ENCODE peak calls at places on chromosome 5, in nine cellular contexts. R is HCT116; F is naive thymus-derived CD4-positive, alpha-beta T cell; K is sigmoid colon; Z is heart left ventricle; D is neural progenitor cell; J is left lung; S is PC-9; G is endodermal cell. N is an unnamed sample. For H3K36me3 and H3K27me3, the result is how much of the 10 kb centered on the place peaks cover.

GRCh38 chr5:42242829-42243485 is 180.3 kb upstream of the GHR start:
- DNase-seq in R (no peak), F (no peak), K (peak), Z (no peak), D (no peak), J (no peak), S (no peak), G (no peak), N (no peak)

GRCh38 chr5:66306105-66306843 is 162.2 kb downstream of the SREK1 start:
- DNase-seq in R (peak), F (no peak), K (peak), Z (peak), D (peak), J (no peak), S (peak), G (peak), N (peak)

GRCh38 chr5:44638286-44638869 is 170.4 kb upstream of the MRPS30 start:
- DNase-seq in R (peak), F (no peak), K (no peak), Z (no peak), D (peak), J (no peak), S (no peak), G (peak), N (peak)

GRCh38 chr5:10264569-10264968 is 14.5 kb downstream of the CCT5 start:
- DNase-seq in R (no peak), F (no peak), K (no peak), Z (no peak), D (no peak), J (no peak), S (no peak), G (no peak), N (no peak)

GRCh38 chr5:147857302-147858129 is 21.0 kb upstream of the SCGB3A2 start:
- DNase-seq in R (peak), F (no peak), K (peak), Z (peak), D (peak), J (peak), S (peak), G (peak), N (peak)

GRCh38 chr5:110757118-110757729 is 18.4 kb downstream of the SLC25A46 start:
- DNase-seq in R (peak), F (no peak), K (no peak), Z (no peak), D (peak), J (no peak), S (no peak), G (no peak), N (no peak)

GRCh38 chr5:29944327-29944726 is 1249.2 kb upstream of the CDH6 start:
- DNase-seq in R (no peak), F (no peak), K (no peak), Z (no peak), D (no peak), J (no peak), S (no peak), G (no peak), N (no peak)

GRCh38 chr5:16467363-16468219 is 2.0 kb upstream of the ZNF622 start:
- DNase-seq in R (no peak), F (no peak), K (no peak), Z (no peak), D (no peak), J (no peak), S (no peak), G (no peak), N (no peak)

GRCh38 chr5:138974227-138975063 is 99.3 kb upstream of the LRRTM2 start:
- DNase-seq in R (no peak), F (no peak), K (no peak), Z (peak), D (peak), J (peak), S (no peak), G (peak), N (no peak)

GRCh38 chr5:43658499-43658898 is 55.5 kb downstream of the NNT start:
- DNase-seq in R (no peak), F (no peak), K (no peak), Z (no peak), D (no peak), J (no peak), S (no peak), G (no peak), N (no peak)

GRCh38 chr5:172102913-172103629 is 85.0 kb downstream of the STK10 start:
- DNase-seq in R (peak), F (no peak), K (peak), Z (peak), D (peak), J (peak), S (peak), G (peak), N (peak)

GRCh38 chr5:88671408-88671807 is 211.6 kb downstream of the MEF2C start:
- DNase-seq in R (no peak), F (no peak), K (no peak), Z (no peak), D (no peak), J (no peak), S (no peak), G (no peak), N (no peak)

GRCh38 chr5:57431816-57432215 is 50.8 kb downstream of the ACTBL2 start:
- DNase-seq in R (no peak), F (no peak), K (no peak), Z (no peak), D (no peak), J (no peak), S (no peak), G (no peak), N (no peak)

GRCh38 chr5:14444161-14444560 is 137.4 kb upstream of the OTULINL start:
- DNase-seq in R (no peak), F (no peak), K (no peak), Z (no peak), D (no peak), J (no peak), S (no peak), G (no peak), N (no peak)

GRCh38 chr5:120134944-120135343 is 329.2 kb upstream of the PRR16 start:
- DNase-seq in R (no peak), F (no peak), K (no peak), Z (no peak), D (no peak), J (no peak), S (no peak), G (no peak), N (no peak)

GRCh38 chr5:123344819-123345426 is 78.3 kb downstream of the CEP120 start:
- DNase-seq in R (no peak), F (no peak), K (no peak), Z (no peak), D (peak), J (no peak), S (peak), G (peak), N (peak)

GRCh38 chr5:25570067-25570583 is 925.3 kb upstream of the CDH10 start:
- DNase-seq in R (no peak), F (no peak), K (no peak), Z (no peak), D (no peak), J (no peak), S (no peak), G (peak), N (no peak)

GRCh38 chr5:110055301-110055700 is 365.6 kb downstream of the MAN2A1 start:
- DNase-seq in R (no peak), F (no peak), K (no peak), Z (no peak), D (no peak), J (no peak), S (no peak), G (no peak), N (no peak)

GRCh38 chr5:61332891-61333350 is 863 bp downstream of the ZSWIM6 start:
- DNase-seq in R (no peak), F (peak), K (peak), Z (peak), D (peak), J (peak), S (peak), G (peak), N (peak)

GRCh38 chr5:67297802-67298532 is 101.4 kb upstream of the CD180 start:
- DNase-seq in R (no peak), F (no peak), K (no peak), Z (no peak), D (no peak), J (no peak), S (no peak), G (no peak), N (no peak)

GRCh38 chr5:79845448-79846197 is 145.4 kb downstream of the MTX3 start:
- DNase-seq in R (peak), F (no peak), K (no peak), Z (no peak), D (no peak), J (no peak), S (no peak), G (peak), N (no peak)

GRCh38 chr5:125746936-125747335 is 676.3 kb upstream of the GRAMD2B start:
- DNase-seq in R (no peak), F (no peak), K (no peak), Z (no peak), D (no peak), J (no peak), S (no peak), G (no peak), N (no peak)

GRCh38 chr5:72525816-72526215 is 18.6 kb upstream of the ZNF366 start:
- DNase-seq in R (no peak), F (no peak), K (no peak), Z (no peak), D (no peak), J (no peak), S (peak), G (no peak), N (no peak)

GRCh38 chr5:3650315-3650714 is 54.7 kb downstream of the IRX1 start:
- DNase-seq in R (no peak), F (no peak), K (no peak), Z (no peak), D (no peak), J (no peak), S (no peak), G (no peak), N (no peak)

GRCh38 chr5:3105581-3105980 is 354.1 kb upstream of the IRX2 start:
- DNase-seq in R (no peak), F (no peak), K (no peak), Z (no peak), D (no peak), J (no peak), S (no peak), G (peak), N (no peak)

GRCh38 chr5:132008961-132009680 is 2.3 kb downstream of the ACSL6 start:
- DNase-seq in R (no peak), F (peak), K (peak), Z (no peak), D (no peak), J (peak), S (peak), G (peak), N (no peak)

GRCh38 chr5:114367029-114367428 is 5.2 kb downstream of the KCNN2 start:
- DNase-seq in R (no peak), F (no peak), K (no peak), Z (no peak), D (no peak), J (no peak), S (no peak), G (no peak), N (no peak)

GRCh38 chr5:407051-407450 is 35.9 kb upstream of the EXOC3 start:
- DNase-seq in R (no peak), F (no peak), K (no peak), Z (no peak), D (no peak), J (no peak), S (no peak), G (no peak), N (no peak)

GRCh38 chr5:32123889-32124676 is 50.0 kb downstream of the GOLPH3 start:
- DNase-seq in R (no peak), F (no peak), K (no peak), Z (no peak), D (no peak), J (no peak), S (no peak), G (no peak), N (no peak)

GRCh38 chr5:32127759-32128158 is 46.4 kb downstream of the GOLPH3 start:
- DNase-seq in R (no peak), F (no peak), K (no peak), Z (no peak), D (no peak), J (no peak), S (no peak), G (peak), N (no peak)

GRCh38 chr5:32129074-32129598 is 45.0 kb downstream of the GOLPH3 start:
- DNase-seq in R (no peak), F (no peak), K (no peak), Z (no peak), D (no peak), J (no peak), S (no peak), G (no peak), N (no peak)

GRCh38 chr5:32126691-32127090 is 47.4 kb downstream of the GOLPH3 start:
- DNase-seq in R (no peak), F (no peak), K (no peak), Z (no peak), D (no peak), J (no peak), S (no peak), G (no peak), N (no peak)

DNA sequence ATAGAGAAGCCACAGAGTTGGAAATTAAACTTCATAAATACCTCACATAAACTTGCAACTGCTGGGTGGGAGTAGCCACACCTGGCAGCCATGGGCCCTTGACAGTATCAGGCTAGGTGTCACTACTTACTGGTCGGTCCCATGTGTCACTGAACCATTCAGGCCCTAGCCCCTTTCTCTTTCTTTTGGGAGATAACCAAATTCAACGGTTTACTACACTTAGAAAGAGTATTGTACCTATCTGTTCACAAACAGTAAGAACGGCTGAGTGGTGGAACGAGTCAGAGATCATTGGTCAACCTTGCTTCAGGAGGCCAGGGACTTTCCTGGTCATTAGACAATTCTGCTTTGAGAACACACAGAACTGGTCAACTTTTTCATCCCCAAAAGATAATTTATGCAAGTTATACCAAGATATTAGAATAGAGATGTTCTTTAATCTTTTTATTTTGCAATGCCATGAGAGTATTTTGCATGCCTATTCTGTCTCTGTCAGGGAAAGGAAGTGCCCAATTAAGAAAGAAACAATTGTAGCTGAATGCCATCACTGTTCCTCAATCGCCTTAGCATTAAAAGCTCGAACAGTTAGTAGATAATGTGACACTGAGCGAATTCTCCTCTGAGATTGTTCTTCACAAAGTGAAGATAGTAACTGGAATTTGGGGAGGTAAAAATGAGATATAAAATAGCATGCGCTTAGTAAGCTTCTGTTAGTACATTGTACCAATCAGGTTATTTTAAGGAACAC is 50.9 kb downstream of the GOLPH3 start:
- DNase-seq in R (no peak), F (no peak), K (no peak), Z (no peak), D (no peak), J (no peak), S (no peak), G (no peak), N (no peak)
- H3K36me3 ChIP-seq in R (under half), F (under half), K (under half), Z (under half), D (under half), J (half or more), S (under half), G (half or more), N (under half)

GRCh38 chr5:31851290-31851689 is 212.4 kb downstream of the PDZD2 start:
- DNase-seq in R (no peak), F (no peak), K (no peak), Z (no peak), D (no peak), J (no peak), S (no peak), G (no peak), N (no peak)

GRCh38 chr5:31855527-31855862 is 216.6 kb downstream of the PDZD2 start:
- DNase-seq in R (no peak), F (no peak), K (no peak), Z (no peak), D (no peak), J (no peak), S (no peak), G (no peak), N (no peak)

GRCh38 chr5:31854625-31855526 is 215.9 kb downstream of the PDZD2 start:
- DNase-seq in R (no peak), F (peak), K (peak), Z (peak), D (peak), J (peak), S (no peak), G (peak), N (peak)

GRCh38 chr5:31854181-31854624 is 215.3 kb downstream of the PDZD2 start:
- DNase-seq in R (no peak), F (peak), K (peak), Z (peak), D (peak), J (peak), S (no peak), G (peak), N (peak)

GRCh38 chr5:31853398-31854135 is 214.6 kb downstream of the PDZD2 start:
- DNase-seq in R (no peak), F (no peak), K (no peak), Z (no peak), D (peak), J (peak), S (no peak), G (peak), N (no peak)
- H3K4me3 ChIP-seq in R (no peak), F (no peak), K (no peak), Z (no peak), D (peak), J (no peak), S (no peak), G (peak), N (no peak)

GRCh38 chr5:140024928-140025327 is 18.2 kb downstream of the NRG2 start:
- DNase-seq in R (no peak), F (no peak), K (no peak), Z (no peak), D (no peak), J (no peak), S (no peak), G (no peak), N (no peak)

GRCh38 chr5:140025736-140026135 is 17.4 kb downstream of the NRG2 start:
- DNase-seq in R (no peak), F (no peak), K (no peak), Z (no peak), D (no peak), J (no peak), S (no peak), G (no peak), N (no peak)

GRCh38 chr5:140023611-140024191 is 19.4 kb downstream of the NRG2 start:
- DNase-seq in R (no peak), F (no peak), K (no peak), Z (no peak), D (no peak), J (no peak), S (no peak), G (no peak), N (no peak)

GRCh38 chr5:140027807-140028206 is 15.3 kb downstream of the NRG2 start:
- DNase-seq in R (no peak), F (no peak), K (no peak), Z (no peak), D (no peak), J (no peak), S (no peak), G (no peak), N (no peak)
- H3K27me3 ChIP-seq in R (under half), F (under half), K (under half), Z (under half), D (half or more), J (under half), S (under half), G (half or more), N (under half)

DNA sequence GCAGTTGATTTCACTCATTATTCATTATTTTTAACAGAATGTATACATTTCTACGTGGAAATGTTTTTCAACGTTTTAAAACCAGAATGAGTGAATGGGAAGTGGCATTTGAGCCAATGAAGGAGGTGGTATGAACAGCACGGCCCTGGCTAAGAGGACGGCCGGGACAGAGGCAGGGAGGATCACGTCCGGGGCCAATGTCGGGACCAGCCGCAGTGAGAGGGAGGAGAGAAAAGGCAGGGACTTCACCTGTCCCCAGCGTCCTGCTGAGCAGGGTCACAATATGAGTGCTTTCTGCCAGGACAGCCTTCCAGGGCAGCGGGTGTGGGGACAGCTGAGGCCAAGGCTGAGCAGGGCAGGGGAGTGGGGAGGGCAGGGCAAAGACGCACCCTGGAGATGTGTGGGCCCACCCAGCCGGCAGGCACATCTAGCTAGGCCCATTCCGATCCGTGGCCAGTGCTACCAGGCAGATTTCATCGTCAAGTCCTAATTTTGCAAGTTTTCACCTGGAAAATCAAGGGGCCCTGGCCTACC is 148.0 kb upstream of the PHYKPL start:
- DNase-seq in R (no peak), F (no peak), K (no peak), Z (no peak), D (no peak), J (no peak), S (no peak), G (no peak), N (peak)
- H3K36me3 ChIP-seq in R (under half), F (under half), K (under half), Z (under half), D (under half), J (under half), S (under half), G (under half), N (under half)

DNA sequence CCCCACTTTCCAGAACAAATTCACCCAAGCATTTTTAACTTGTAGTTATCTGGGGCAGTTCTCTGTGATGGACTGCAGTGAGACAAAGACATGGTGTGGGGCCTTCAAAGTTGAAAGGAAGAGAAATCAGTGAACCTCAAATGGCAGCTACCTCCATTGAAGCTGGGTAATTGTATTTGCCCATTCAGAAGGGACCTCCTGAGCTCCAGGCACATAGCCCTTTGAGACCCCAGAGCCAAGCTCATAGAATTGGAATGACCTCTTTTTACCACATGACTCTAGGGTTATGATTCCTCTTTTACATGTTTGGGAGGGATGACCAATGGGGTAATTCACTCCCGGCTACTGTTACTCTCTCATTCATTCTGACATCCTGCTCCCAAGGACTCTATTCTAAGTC is 368.4 kb upstream of the ITGA1 start:
- DNase-seq in R (no peak), F (no peak), K (no peak), Z (no peak), D (peak), J (no peak), S (no peak), G (no peak), N (no peak)
- H3K4me3 ChIP-seq in R (no peak), F (no peak), K (no peak), Z (no peak), D (no peak), J (no peak), S (no peak), G (no peak), N (no peak)

GRCh38 chr5:37831821-37832524 is 7.9 kb downstream of the GDNF start:
- DNase-seq in R (no peak), F (no peak), K (no peak), Z (no peak), D (no peak), J (no peak), S (no peak), G (no peak), N (no peak)
- H3K27me3 ChIP-seq in R (under half), F (under half), K (under half), Z (under half), D (under half), J (half or more), S (under half), G (half or more), N (under half)

N was measured in H7.